ENCODE peak calls at places on chromosome 15, in six cellular contexts. K is T-cell; Q is T-helper 1 cell; Y is HT-29; X is NCI-H774; F is stimulated activated CD4-positive, alpha-beta T cell treated with anti-CD3 and anti-CD28 coated beads, Interleukin-1b, Interleukin-23, amount 100 ng/mL, for 4 hours. S is an unnamed sample.

GRCh38 chr15:78321786-78322185 is 18.4 kb upstream of the CRABP1 start:
- DNase-seq in K (no peak), Q (no peak), Y (no peak), X (no peak), F (no peak), S (no peak)

GRCh38 chr15:76253851-76254440 is 57.3 kb downstream of the ETFA start:
- DNase-seq in K (no peak), Q (no peak), Y (no peak), X (no peak), F (no peak), S (no peak)

GRCh38 chr15:39785139-39785538 is 2.5 kb upstream of the FSIP1 start:
- DNase-seq in K (no peak), Q (no peak), Y (no peak), X (peak), F (no peak), S (no peak)

GRCh38 chr15:27342991-27343390 is 372.0 kb downstream of the GABRG3 start:
- DNase-seq in K (no peak), Q (no peak), Y (no peak), X (peak), F (no peak), S (no peak)

GRCh38 chr15:96540283-96540682 is 209.8 kb downstream of the NR2F2 start:
- DNase-seq in K (no peak), Q (no peak), Y (no peak), X (no peak), F (no peak), S (no peak)

GRCh38 chr15:95468820-95469219 is 861.7 kb upstream of the NR2F2 start:
- DNase-seq in K (no peak), Q (no peak), Y (no peak), X (no peak), F (no peak), S (no peak)

GRCh38 chr15:55194246-55194645 is 2.5 kb downstream of the RSL24D1 start:
- DNase-seq in K (no peak), Q (peak), Y (no peak), X (no peak), F (no peak), S (peak)

GRCh38 chr15:31326729-31327673 is at the start of gene KLF13:
- DNase-seq in K (peak), Q (peak), Y (no peak), X (no peak), F (peak), S (no peak)

GRCh38 chr15:66433726-66434125 is 47.0 kb downstream of the MAP2K1 start:
- DNase-seq in K (no peak), Q (no peak), Y (no peak), X (no peak), F (no peak), S (peak)

GRCh38 chr15:57322602-57323250 is 53.6 kb upstream of the CGNL1 start:
- DNase-seq in K (no peak), Q (no peak), Y (no peak), X (no peak), F (no peak), S (no peak)

GRCh38 chr15:85615930-85616329 is 178.8 kb downstream of the KLHL25 start:
- DNase-seq in K (no peak), Q (peak), Y (peak), X (no peak), F (no peak), S (peak)

GRCh38 chr15:83842281-83842680 is 188.4 kb downstream of the ADAMTSL3 start:
- DNase-seq in K (no peak), Q (no peak), Y (no peak), X (no peak), F (no peak), S (no peak)

GRCh38 chr15:79682851-79683288 is 213.9 kb downstream of the MTHFS start:
- DNase-seq in K (no peak), Q (no peak), Y (no peak), X (no peak), F (no peak), S (no peak)

GRCh38 chr15:83698294-83698693 is 44.4 kb downstream of the ADAMTSL3 start:
- DNase-seq in K (no peak), Q (no peak), Y (no peak), X (no peak), F (no peak), S (no peak)

GRCh38 chr15:59360305-59360704 is 12.4 kb downstream of the MYO1E start:
- DNase-seq in K (no peak), Q (no peak), Y (no peak), X (no peak), F (no peak), S (no peak)

GRCh38 chr15:69114231-69114937 is 46.1 kb upstream of the GLCE start:
- DNase-seq in K (no peak), Q (no peak), Y (no peak), X (no peak), F (no peak), S (no peak)

GRCh38 chr15:48858401-48858800 is 19.5 kb upstream of the EID1 start:
- DNase-seq in K (no peak), Q (peak), Y (no peak), X (no peak), F (no peak), S (peak)

GRCh38 chr15:64622410-64623260 is 152.8 kb downstream of the RBPMS2 start:
- DNase-seq in K (peak), Q (peak), Y (no peak), X (no peak), F (no peak), S (no peak)

GRCh38 chr15:43412096-43412495 is 41.2 kb downstream of the TUBGCP4 start:
- DNase-seq in K (no peak), Q (no peak), Y (no peak), X (no peak), F (no peak), S (no peak)

GRCh38 chr15:64501396-64501716 is 41.0 kb downstream of the ZNF609 start:
- DNase-seq in K (no peak), Q (no peak), Y (no peak), X (no peak), F (no peak), S (no peak)

GRCh38 chr15:39125904-39126303 is 455.0 kb upstream of the THBS1 start:
- DNase-seq in K (peak), Q (peak), Y (peak), X (peak), F (peak), S (peak)

GRCh38 chr15:41331281-41331680 is 1.1 kb downstream of the OIP5 start:
- DNase-seq in K (no peak), Q (no peak), Y (peak), X (no peak), F (no peak), S (no peak)

GRCh38 chr15:62439543-62440016 is 274.5 kb upstream of the C2CD4B start:
- DNase-seq in K (no peak), Q (no peak), Y (no peak), X (no peak), F (no peak), S (no peak)

GRCh38 chr15:35674873-35675781 is 129.2 kb upstream of the DPH6 start:
- DNase-seq in K (no peak), Q (no peak), Y (no peak), X (peak), F (no peak), S (no peak)

GRCh38 chr15:50627351-50628055 is 59.1 kb downstream of the TRPM7 start:
- DNase-seq in K (no peak), Q (peak), Y (no peak), X (no peak), F (no peak), S (no peak)

GRCh38 chr15:101089579-101090459 is 162.0 kb downstream of the CHSY1 start:
- DNase-seq in K (no peak), Q (no peak), Y (no peak), X (no peak), F (no peak), S (no peak)

GRCh38 chr15:78617131-78617915 is 3.5 kb downstream of the CHRNA3 start:
- DNase-seq in K (no peak), Q (no peak), Y (no peak), X (no peak), F (no peak), S (no peak)

GRCh38 chr15:90001683-90002427 is 731 bp downstream of the ZNF710 start:
- DNase-seq in K (peak), Q (peak), Y (peak), X (peak), F (peak), S (peak)

GRCh38 chr15:51758645-51759044 is 7.2 kb downstream of the TMOD2 start:
- DNase-seq in K (no peak), Q (no peak), Y (no peak), X (no peak), F (no peak), S (no peak)

GRCh38 chr15:32706704-32707103 is 11.1 kb upstream of the GREM1 start:
- DNase-seq in K (no peak), Q (no peak), Y (no peak), X (no peak), F (no peak), S (no peak)

GRCh38 chr15:77599899-77600298 is 32.8 kb downstream of the LINGO1 start:
- DNase-seq in K (no peak), Q (no peak), Y (peak), X (peak), F (no peak), S (peak)

GRCh38 chr15:88900309-88900981 is 5.1 kb upstream of the HAPLN3 start:
- DNase-seq in K (no peak), Q (no peak), Y (peak), X (no peak), F (no peak), S (no peak)